ENCODE peak calls at places on chromosome 18, in seven cellular contexts. One of them, this sample, is unnamed.

GRCh38 chr18:323253-323622 is 55.4 kb upstream of the THOC1 start:
- DNase-seq in GM03348: peak
- DNase-seq in pons: peak
- DNase-seq in T-helper 2 cell: no peak
- DNase-seq in hypothalamus: no peak
- DNase-seq in GOT3: no peak
- DNase-seq in posterior vena cava: no peak
- DNase-seq in this sample: no peak

GRCh38 chr18:77103991-77104521 is 28.5 kb downstream of the MBP start:
- DNase-seq in posterior vena cava: no peak
- DNase-seq in hypothalamus: no peak
- DNase-seq in GOT3: no peak
- DNase-seq in T-helper 2 cell: no peak
- DNase-seq in GM03348: no peak
- DNase-seq in pons: no peak
- DNase-seq in this sample: no peak

GRCh38 chr18:77063256-77063655 is 69.3 kb downstream of the MBP start:
- DNase-seq in GOT3: no peak
- DNase-seq in GM03348: no peak
- DNase-seq in T-helper 2 cell: peak
- DNase-seq in posterior vena cava: no peak
- DNase-seq in pons: no peak
- DNase-seq in hypothalamus: no peak
- DNase-seq in this sample: no peak

GRCh38 chr18:79681484-79682387 is 2.1 kb downstream of the CTDP1 start:
- DNase-seq in T-helper 2 cell: peak
- DNase-seq in hypothalamus: no peak
- DNase-seq in pons: no peak
- DNase-seq in posterior vena cava: no peak
- DNase-seq in GM03348: no peak
- DNase-seq in GOT3: no peak
- DNase-seq in this sample: no peak

GRCh38 chr18:6557470-6558245 is 142.9 kb upstream of the L3MBTL4 start:
- DNase-seq in T-helper 2 cell: no peak
- DNase-seq in GOT3: no peak
- DNase-seq in posterior vena cava: no peak
- DNase-seq in GM03348: peak
- DNase-seq in hypothalamus: no peak
- DNase-seq in pons: no peak
- DNase-seq in this sample: no peak

GRCh38 chr18:596288-596881 is 403 bp upstream of the CLUL1 start:
- DNase-seq in posterior vena cava: no peak
- DNase-seq in hypothalamus: no peak
- DNase-seq in T-helper 2 cell: no peak
- DNase-seq in GM03348: no peak
- DNase-seq in pons: no peak
- DNase-seq in GOT3: no peak
- DNase-seq in this sample: no peak

GRCh38 chr18:52979888-52980287 is 639.9 kb downstream of the DCC start:
- DNase-seq in posterior vena cava: no peak
- DNase-seq in hypothalamus: no peak
- DNase-seq in T-helper 2 cell: no peak
- DNase-seq in pons: no peak
- DNase-seq in GOT3: no peak
- DNase-seq in GM03348: no peak
- DNase-seq in this sample: no peak

GRCh38 chr18:79747156-79747845 is 50.4 kb upstream of the KCNG2 start:
- DNase-seq in posterior vena cava: peak
- DNase-seq in pons: no peak
- DNase-seq in GOT3: no peak
- DNase-seq in T-helper 2 cell: no peak
- DNase-seq in GM03348: no peak
- DNase-seq in hypothalamus: no peak
- DNase-seq in this sample: no peak

GRCh38 chr18:6624271-6624670 is 105.2 kb upstream of the ARHGAP28 start:
- DNase-seq in hypothalamus: no peak
- DNase-seq in posterior vena cava: no peak
- DNase-seq in T-helper 2 cell: no peak
- DNase-seq in pons: no peak
- DNase-seq in GM03348: peak
- DNase-seq in GOT3: no peak
- DNase-seq in this sample: no peak

GRCh38 chr18:56083097-56083865 is 495.3 kb upstream of the TCF4 start:
- DNase-seq in GM03348: peak
- DNase-seq in T-helper 2 cell: no peak
- DNase-seq in posterior vena cava: no peak
- DNase-seq in GOT3: no peak
- DNase-seq in hypothalamus: no peak
- DNase-seq in pons: peak
- DNase-seq in this sample: no peak

GRCh38 chr18:845152-845819 is 33.2 kb upstream of the YES1 start:
- DNase-seq in T-helper 2 cell: no peak
- DNase-seq in GM03348: no peak
- DNase-seq in posterior vena cava: no peak
- DNase-seq in GOT3: no peak
- DNase-seq in hypothalamus: no peak
- DNase-seq in pons: peak
- DNase-seq in this sample: no peak

GRCh38 chr18:39602112-39602511 is 2036.5 kb upstream of the CELF4 start:
- DNase-seq in hypothalamus: no peak
- DNase-seq in pons: no peak
- DNase-seq in GM03348: no peak
- DNase-seq in T-helper 2 cell: no peak
- DNase-seq in posterior vena cava: no peak
- DNase-seq in GOT3: no peak
- DNase-seq in this sample: no peak

GRCh38 chr18:67845035-67845434 is 328.5 kb upstream of the DSEL start:
- DNase-seq in GOT3: no peak
- DNase-seq in GM03348: no peak
- DNase-seq in pons: peak
- DNase-seq in posterior vena cava: no peak
- DNase-seq in T-helper 2 cell: no peak
- DNase-seq in hypothalamus: no peak
- DNase-seq in this sample: no peak

GRCh38 chr18:48293954-48294893 is 115.0 kb downstream of the ZBTB7C start:
- DNase-seq in pons: no peak
- DNase-seq in hypothalamus: no peak
- DNase-seq in posterior vena cava: no peak
- DNase-seq in T-helper 2 cell: no peak
- DNase-seq in GOT3: no peak
- DNase-seq in GM03348: no peak
- DNase-seq in this sample: no peak

GRCh38 chr18:10379511-10379910 is 74.9 kb upstream of the APCDD1 start:
- DNase-seq in GM03348: no peak
- DNase-seq in hypothalamus: no peak
- DNase-seq in pons: no peak
- DNase-seq in GOT3: no peak
- DNase-seq in posterior vena cava: no peak
- DNase-seq in T-helper 2 cell: no peak
- DNase-seq in this sample: no peak

GRCh38 chr18:79664525-79665125 is 15.0 kb upstream of the CTDP1 start:
- DNase-seq in T-helper 2 cell: no peak
- DNase-seq in hypothalamus: no peak
- DNase-seq in GOT3: no peak
- DNase-seq in pons: no peak
- DNase-seq in posterior vena cava: no peak
- DNase-seq in GM03348: peak
- DNase-seq in this sample: no peak

GRCh38 chr18:55179460-55180195 is 220.4 kb upstream of the CCDC68 start:
- DNase-seq in GM03348: no peak
- DNase-seq in posterior vena cava: no peak
- DNase-seq in T-helper 2 cell: no peak
- DNase-seq in pons: no peak
- DNase-seq in GOT3: no peak
- DNase-seq in hypothalamus: no peak
- DNase-seq in this sample: no peak

GRCh38 chr18:67023059-67023458 is 419.2 kb upstream of the CDH19 start:
- DNase-seq in GM03348: no peak
- DNase-seq in GOT3: no peak
- DNase-seq in pons: no peak
- DNase-seq in T-helper 2 cell: no peak
- DNase-seq in posterior vena cava: no peak
- DNase-seq in hypothalamus: no peak
- DNase-seq in this sample: no peak

GRCh38 chr18:41887100-41887499 is 67.9 kb upstream of the PIK3C3 start:
- DNase-seq in posterior vena cava: no peak
- DNase-seq in T-helper 2 cell: no peak
- DNase-seq in hypothalamus: no peak
- DNase-seq in GOT3: no peak
- DNase-seq in pons: no peak
- DNase-seq in GM03348: no peak
- DNase-seq in this sample: no peak

GRCh38 chr18:57806891-57807280 is 3.8 kb upstream of the ATP8B1 start:
- DNase-seq in pons: no peak
- DNase-seq in posterior vena cava: no peak
- DNase-seq in GM03348: peak
- DNase-seq in hypothalamus: no peak
- DNase-seq in GOT3: peak
- DNase-seq in T-helper 2 cell: no peak
- DNase-seq in this sample: no peak

GRCh38 chr18:9658111-9658641 is 43.8 kb upstream of the PPP4R1 start:
- DNase-seq in T-helper 2 cell: no peak
- DNase-seq in GOT3: no peak
- DNase-seq in hypothalamus: no peak
- DNase-seq in posterior vena cava: no peak
- DNase-seq in GM03348: no peak
- DNase-seq in pons: no peak
- DNase-seq in this sample: no peak

GRCh38 chr18:26190506-26190905 is 35.7 kb upstream of the TAF4B start:
- DNase-seq in pons: no peak
- DNase-seq in posterior vena cava: no peak
- DNase-seq in GM03348: no peak
- DNase-seq in T-helper 2 cell: peak
- DNase-seq in GOT3: no peak
- DNase-seq in hypothalamus: no peak
- DNase-seq in this sample: no peak

GRCh38 chr18:13051159-13051558 is 60.0 kb downstream of the CEP192 start:
- DNase-seq in GOT3: no peak
- DNase-seq in GM03348: no peak
- DNase-seq in pons: no peak
- DNase-seq in T-helper 2 cell: no peak
- DNase-seq in posterior vena cava: no peak
- DNase-seq in hypothalamus: no peak
- DNase-seq in this sample: no peak

GRCh38 chr18:22342625-22343024 is 75.1 kb downstream of the CTAGE1 start:
- DNase-seq in hypothalamus: no peak
- DNase-seq in posterior vena cava: no peak
- DNase-seq in GOT3: no peak
- DNase-seq in pons: no peak
- DNase-seq in GM03348: peak
- DNase-seq in T-helper 2 cell: peak
- DNase-seq in this sample: no peak

GRCh38 chr18:29849145-29849544 is 1193.4 kb downstream of the DSC3 start:
- DNase-seq in T-helper 2 cell: no peak
- DNase-seq in hypothalamus: no peak
- DNase-seq in pons: no peak
- DNase-seq in posterior vena cava: no peak
- DNase-seq in GOT3: no peak
- DNase-seq in GM03348: no peak
- DNase-seq in this sample: no peak

GRCh38 chr18:39326772-39327171 is 1761.2 kb upstream of the CELF4 start:
- DNase-seq in posterior vena cava: no peak
- DNase-seq in GM03348: no peak
- DNase-seq in hypothalamus: no peak
- DNase-seq in pons: no peak
- DNase-seq in T-helper 2 cell: no peak
- DNase-seq in GOT3: no peak
- DNase-seq in this sample: no peak

GRCh38 chr18:21904856-21905255 is 164.3 kb downstream of the MIB1 start:
- DNase-seq in T-helper 2 cell: no peak
- DNase-seq in pons: no peak
- DNase-seq in hypothalamus: no peak
- DNase-seq in GM03348: no peak
- DNase-seq in posterior vena cava: peak
- DNase-seq in GOT3: no peak
- DNase-seq in this sample: no peak

GRCh38 chr18:47492691-47493090 is 241.2 kb upstream of the SKOR2 start:
- DNase-seq in T-helper 2 cell: no peak
- DNase-seq in posterior vena cava: no peak
- DNase-seq in pons: no peak
- DNase-seq in GM03348: no peak
- DNase-seq in GOT3: no peak
- DNase-seq in hypothalamus: no peak
- DNase-seq in this sample: no peak

GRCh38 chr18:48905541-48905940 is 45.2 kb downstream of the SMAD7 start:
- DNase-seq in hypothalamus: no peak
- DNase-seq in posterior vena cava: no peak
- DNase-seq in GOT3: no peak
- DNase-seq in T-helper 2 cell: no peak
- DNase-seq in pons: no peak
- DNase-seq in GM03348: no peak
- DNase-seq in this sample: no peak

GRCh38 chr18:8661754-8662573 is 43.4 kb upstream of the MTCL1 start:
- DNase-seq in posterior vena cava: no peak
- DNase-seq in T-helper 2 cell: no peak
- DNase-seq in GOT3: no peak
- DNase-seq in GM03348: peak
- DNase-seq in pons: no peak
- DNase-seq in hypothalamus: peak
- DNase-seq in this sample: no peak

GRCh38 chr18:48540329-48541025 is 1.6 kb downstream of the CTIF start:
- DNase-seq in GOT3: no peak
- DNase-seq in pons: peak
- DNase-seq in hypothalamus: peak
- DNase-seq in posterior vena cava: peak
- DNase-seq in GM03348: peak
- DNase-seq in T-helper 2 cell: peak
- DNase-seq in this sample: peak

GRCh38 chr18:63213331-63213900 is 106.2 kb downstream of the BCL2 start:
- DNase-seq in GM03348: no peak
- DNase-seq in pons: no peak
- DNase-seq in GOT3: no peak
- DNase-seq in posterior vena cava: no peak
- DNase-seq in T-helper 2 cell: no peak
- DNase-seq in hypothalamus: no peak
- DNase-seq in this sample: no peak

GRCh38 chr18:23437357-23438045 is 15.6 kb upstream of the RIOK3 start:
- DNase-seq in hypothalamus: peak
- DNase-seq in GOT3: peak
- DNase-seq in posterior vena cava: peak
- DNase-seq in GM03348: peak
- DNase-seq in pons: peak
- DNase-seq in T-helper 2 cell: peak
- DNase-seq in this sample: peak

GRCh38 chr18:56245856-56246575 is 392.4 kb downstream of the TXNL1 start:
- DNase-seq in GOT3: no peak
- DNase-seq in hypothalamus: no peak
- DNase-seq in posterior vena cava: no peak
- DNase-seq in pons: no peak
- DNase-seq in T-helper 2 cell: no peak
- DNase-seq in GM03348: peak
- DNase-seq in this sample: no peak

GRCh38 chr18:3107740-3108151 is 94.8 kb upstream of the LPIN2 start:
- DNase-seq in hypothalamus: no peak
- DNase-seq in posterior vena cava: no peak
- DNase-seq in GM03348: no peak
- DNase-seq in pons: no peak
- DNase-seq in GOT3: no peak
- DNase-seq in T-helper 2 cell: no peak
- DNase-seq in this sample: no peak